ENCODE peak calls at places on chromosomes 3 and 15, in four cellular contexts. One of them, this sample, is unnamed.

GRCh38 chr15:70066004-70066403 is 31.7 kb downstream of the TLE3 start:
- DNase-seq in NCI-H1694: no peak
- DNase-seq in GM23338: no peak
- DNase-seq in stimulated activated CD8-positive, alpha-beta memory T cell treated with anti-CD3 and anti-CD28 coated beads, Interleukin-4, amount 100 ng/mL, for 24 hours: no peak
- DNase-seq in this sample: no peak

GRCh38 chr3:31968391-31968926 is 12.6 kb downstream of the OSBPL10 start:
- DNase-seq in NCI-H1694: no peak
- DNase-seq in stimulated activated CD8-positive, alpha-beta memory T cell treated with anti-CD3 and anti-CD28 coated beads, Interleukin-4, amount 100 ng/mL, for 24 hours: no peak
- DNase-seq in GM23338: no peak
- DNase-seq in this sample: no peak

GRCh38 chr15:55133972-55134371 is 62.8 kb downstream of the RSL24D1 start:
- DNase-seq in stimulated activated CD8-positive, alpha-beta memory T cell treated with anti-CD3 and anti-CD28 coated beads, Interleukin-4, amount 100 ng/mL, for 24 hours: no peak
- DNase-seq in NCI-H1694: no peak
- DNase-seq in GM23338: peak; percentile 1
- DNase-seq in this sample: no peak

GRCh38 chr3:182533394-182533793 is 259.9 kb upstream of the ATP11B start:
- DNase-seq in stimulated activated CD8-positive, alpha-beta memory T cell treated with anti-CD3 and anti-CD28 coated beads, Interleukin-4, amount 100 ng/mL, for 24 hours: no peak
- DNase-seq in GM23338: no peak
- DNase-seq in NCI-H1694: no peak
- DNase-seq in this sample: no peak

GRCh38 chr3:183430325-183430957 is 2.0 kb upstream of the MCF2L2 start:
- DNase-seq in NCI-H1694: no peak
- DNase-seq in GM23338: no peak
- DNase-seq in stimulated activated CD8-positive, alpha-beta memory T cell treated with anti-CD3 and anti-CD28 coated beads, Interleukin-4, amount 100 ng/mL, for 24 hours: no peak
- DNase-seq in this sample: no peak

GRCh38 chr3:195802261-195802701 is 9.4 kb downstream of the MUC4 start:
- DNase-seq in NCI-H1694: no peak
- DNase-seq in GM23338: no peak
- DNase-seq in stimulated activated CD8-positive, alpha-beta memory T cell treated with anti-CD3 and anti-CD28 coated beads, Interleukin-4, amount 100 ng/mL, for 24 hours: peak; percentile 17
- DNase-seq in this sample: no peak

GRCh38 chr3:52670621-52671521 is 14.8 kb downstream of the PBRM1 start:
- DNase-seq in stimulated activated CD8-positive, alpha-beta memory T cell treated with anti-CD3 and anti-CD28 coated beads, Interleukin-4, amount 100 ng/mL, for 24 hours: no peak
- DNase-seq in GM23338: no peak
- DNase-seq in NCI-H1694: no peak
- DNase-seq in this sample: no peak

GRCh38 chr15:52208306-52208946 is 17.2 kb upstream of the GNB5 start:
- DNase-seq in GM23338: peak; percentile 87
- DNase-seq in NCI-H1694: peak; percentile 35
- DNase-seq in stimulated activated CD8-positive, alpha-beta memory T cell treated with anti-CD3 and anti-CD28 coated beads, Interleukin-4, amount 100 ng/mL, for 24 hours: peak; percentile 55
- DNase-seq in this sample: peak; percentile 25

GRCh38 chr3:81910244-81910852 is 148.9 kb upstream of the GBE1 start:
- DNase-seq in NCI-H1694: no peak
- DNase-seq in stimulated activated CD8-positive, alpha-beta memory T cell treated with anti-CD3 and anti-CD28 coated beads, Interleukin-4, amount 100 ng/mL, for 24 hours: no peak
- DNase-seq in GM23338: peak; percentile 76
- DNase-seq in this sample: no peak

GRCh38 chr3:38916706-38917105 is 100.7 kb upstream of the SCN10A start:
- DNase-seq in GM23338: no peak
- DNase-seq in NCI-H1694: no peak
- DNase-seq in stimulated activated CD8-positive, alpha-beta memory T cell treated with anti-CD3 and anti-CD28 coated beads, Interleukin-4, amount 100 ng/mL, for 24 hours: no peak
- DNase-seq in this sample: no peak

GRCh38 chr3:192917258-192917507 is 473 bp downstream of the MB21D2 start:
- DNase-seq in NCI-H1694: no peak
- DNase-seq in GM23338: peak; percentile 53
- DNase-seq in stimulated activated CD8-positive, alpha-beta memory T cell treated with anti-CD3 and anti-CD28 coated beads, Interleukin-4, amount 100 ng/mL, for 24 hours: no peak
- DNase-seq in this sample: no peak

GRCh38 chr15:68765602-68766368 is 54.9 kb downstream of the ANP32A start:
- DNase-seq in NCI-H1694: no peak
- DNase-seq in GM23338: no peak
- DNase-seq in stimulated activated CD8-positive, alpha-beta memory T cell treated with anti-CD3 and anti-CD28 coated beads, Interleukin-4, amount 100 ng/mL, for 24 hours: no peak
- DNase-seq in this sample: no peak

GRCh38 chr3:38267689-38268477 is 2.3 kb downstream of the SLC22A13 start:
- DNase-seq in NCI-H1694: no peak
- DNase-seq in GM23338: peak; percentile 37
- DNase-seq in stimulated activated CD8-positive, alpha-beta memory T cell treated with anti-CD3 and anti-CD28 coated beads, Interleukin-4, amount 100 ng/mL, for 24 hours: no peak
- DNase-seq in this sample: no peak

GRCh38 chr3:77081240-77081661 is 41.4 kb downstream of the ROBO2 start:
- DNase-seq in stimulated activated CD8-positive, alpha-beta memory T cell treated with anti-CD3 and anti-CD28 coated beads, Interleukin-4, amount 100 ng/mL, for 24 hours: no peak
- DNase-seq in NCI-H1694: no peak
- DNase-seq in GM23338: no peak
- DNase-seq in this sample: peak; percentile 38

GRCh38 chr3:146589899-146590508 is 15.1 kb downstream of the PLSCR5 start:
- DNase-seq in NCI-H1694: peak; percentile 21
- DNase-seq in stimulated activated CD8-positive, alpha-beta memory T cell treated with anti-CD3 and anti-CD28 coated beads, Interleukin-4, amount 100 ng/mL, for 24 hours: no peak
- DNase-seq in GM23338: peak; percentile 42
- DNase-seq in this sample: no peak

GRCh38 chr15:69032703-69033373 is 18.3 kb downstream of the NOX5 start:
- DNase-seq in NCI-H1694: no peak
- DNase-seq in GM23338: no peak
- DNase-seq in stimulated activated CD8-positive, alpha-beta memory T cell treated with anti-CD3 and anti-CD28 coated beads, Interleukin-4, amount 100 ng/mL, for 24 hours: no peak
- DNase-seq in this sample: no peak

GRCh38 chr3:156406393-156406792 is 148.5 kb downstream of the SSR3 start:
- DNase-seq in GM23338: peak; percentile 29
- DNase-seq in stimulated activated CD8-positive, alpha-beta memory T cell treated with anti-CD3 and anti-CD28 coated beads, Interleukin-4, amount 100 ng/mL, for 24 hours: no peak
- DNase-seq in NCI-H1694: no peak
- DNase-seq in this sample: no peak

GRCh38 chr3:44421280-44421679 is 56.2 kb downstream of the ZNF445 start:
- DNase-seq in GM23338: no peak
- DNase-seq in NCI-H1694: no peak
- DNase-seq in stimulated activated CD8-positive, alpha-beta memory T cell treated with anti-CD3 and anti-CD28 coated beads, Interleukin-4, amount 100 ng/mL, for 24 hours: no peak
- DNase-seq in this sample: no peak

GRCh38 chr3:71710906-71711494 is 14.2 kb downstream of the EIF4E3 start:
- DNase-seq in GM23338: peak; percentile 83
- DNase-seq in NCI-H1694: peak; percentile 9
- DNase-seq in stimulated activated CD8-positive, alpha-beta memory T cell treated with anti-CD3 and anti-CD28 coated beads, Interleukin-4, amount 100 ng/mL, for 24 hours: no peak
- DNase-seq in this sample: no peak

GRCh38 chr15:37040072-37040742 is 60.1 kb downstream of the MEIS2 start:
- DNase-seq in NCI-H1694: no peak
- DNase-seq in stimulated activated CD8-positive, alpha-beta memory T cell treated with anti-CD3 and anti-CD28 coated beads, Interleukin-4, amount 100 ng/mL, for 24 hours: no peak
- DNase-seq in GM23338: no peak
- DNase-seq in this sample: no peak

GRCh38 chr3:24123596-24123995 is 178.5 kb downstream of the NR1D2 start:
- DNase-seq in GM23338: no peak
- DNase-seq in stimulated activated CD8-positive, alpha-beta memory T cell treated with anti-CD3 and anti-CD28 coated beads, Interleukin-4, amount 100 ng/mL, for 24 hours: no peak
- DNase-seq in NCI-H1694: no peak
- DNase-seq in this sample: no peak

GRCh38 chr15:76360416-76360815 is 23.8 kb downstream of the ISL2 start:
- DNase-seq in stimulated activated CD8-positive, alpha-beta memory T cell treated with anti-CD3 and anti-CD28 coated beads, Interleukin-4, amount 100 ng/mL, for 24 hours: no peak
- DNase-seq in NCI-H1694: no peak
- DNase-seq in GM23338: no peak
- DNase-seq in this sample: no peak

GRCh38 chr3:169244119-169244864 is 419.2 kb downstream of the MECOM start:
- DNase-seq in NCI-H1694: no peak
- DNase-seq in GM23338: peak; percentile 29
- DNase-seq in stimulated activated CD8-positive, alpha-beta memory T cell treated with anti-CD3 and anti-CD28 coated beads, Interleukin-4, amount 100 ng/mL, for 24 hours: no peak
- DNase-seq in this sample: peak; percentile 78

GRCh38 chr15:85141601-85142185 is 160.0 kb downstream of the PDE8A start:
- DNase-seq in GM23338: no peak
- DNase-seq in NCI-H1694: peak; percentile 45
- DNase-seq in stimulated activated CD8-positive, alpha-beta memory T cell treated with anti-CD3 and anti-CD28 coated beads, Interleukin-4, amount 100 ng/mL, for 24 hours: no peak
- DNase-seq in this sample: peak; percentile 39

GRCh38 chr15:56244237-56244810 is 645 bp upstream of the RFX7 start:
- DNase-seq in NCI-H1694: peak; percentile 78
- DNase-seq in GM23338: peak; percentile 93
- DNase-seq in stimulated activated CD8-positive, alpha-beta memory T cell treated with anti-CD3 and anti-CD28 coated beads, Interleukin-4, amount 100 ng/mL, for 24 hours: no peak
- DNase-seq in this sample: peak; percentile 86

GRCh38 chr15:88334436-88334835 is 77.9 kb upstream of the NTRK3 start:
- DNase-seq in NCI-H1694: no peak
- DNase-seq in stimulated activated CD8-positive, alpha-beta memory T cell treated with anti-CD3 and anti-CD28 coated beads, Interleukin-4, amount 100 ng/mL, for 24 hours: no peak
- DNase-seq in GM23338: no peak
- DNase-seq in this sample: no peak

GRCh38 chr3:52119056-52119455 is 35.2 kb downstream of the POC1A start:
- DNase-seq in GM23338: peak; percentile 15
- DNase-seq in NCI-H1694: no peak
- DNase-seq in stimulated activated CD8-positive, alpha-beta memory T cell treated with anti-CD3 and anti-CD28 coated beads, Interleukin-4, amount 100 ng/mL, for 24 hours: no peak
- DNase-seq in this sample: no peak